ENCODE peak calls at places on chromosomes 12 and 14, in six cellular contexts. K, V, F, D, G and M are unnamed samples.

GRCh38 chr12:98456583-98457573 is 58.5 kb upstream of the TMPO start:
- DNase-seq in G (no peak), V (no peak), D (no peak), F (no peak), K (peak), M (no peak)

GRCh38 chr12:131351319-131352028 is 359.4 kb upstream of the SFSWAP start:
- DNase-seq in D (no peak), V (no peak), F (no peak), G (peak), K (no peak), M (no peak)

GRCh38 chr14:82398313-82398712 is 864.7 kb upstream of the SEL1L start:
- DNase-seq in D (no peak), K (no peak), F (no peak), G (no peak), V (no peak), M (no peak)

GRCh38 chr12:120804428-120804827 is 78.8 kb downstream of the ACADS start:
- DNase-seq in K (no peak), F (no peak), V (no peak), G (no peak), D (no peak), M (no peak)

GRCh38 chr14:65100905-65101541 is 1.3 kb downstream of the MAX start:
- DNase-seq in K (peak), V (no peak), F (no peak), D (no peak), G (no peak), M (no peak)

GRCh38 chr12:8742501-8742900 is 44.7 kb downstream of the RIMKLB start:
- DNase-seq in F (no peak), K (no peak), V (no peak), D (peak), G (no peak), M (no peak)

GRCh38 chr12:50195832-50196231 is 28.7 kb upstream of the CERS5 start:
- DNase-seq in D (peak), G (no peak), F (no peak), V (no peak), K (no peak), M (no peak)

GRCh38 chr14:104434214-104435076 is 145.1 kb upstream of the C14orf180 start:
- DNase-seq in K (no peak), D (no peak), G (no peak), V (no peak), F (no peak), M (no peak)

GRCh38 chr12:109763201-109763841 is 49.7 kb downstream of the FAM222A start:
- DNase-seq in G (peak), F (no peak), D (peak), K (peak), V (peak), M (no peak)

GRCh38 chr12:538731-539539 is 79.2 kb downstream of the B4GALNT3 start:
- DNase-seq in F (no peak), D (peak), G (peak), K (peak), V (peak), M (no peak)

GRCh38 chr12:75245108-75245507 is 35.5 kb upstream of the KCNC2 start:
- DNase-seq in K (no peak), G (no peak), V (no peak), D (no peak), F (no peak), M (no peak)